ENCODE peak calls at places on chromosomes 16 and 17, in four cellular contexts. T is activated naive CD4-positive, alpha-beta T cell; Z is ELR; N is stimulated activated CD4-positive, alpha-beta T cell treated with anti-CD3 and anti-CD28 coated beads, Interleukin-12 subunit alpha, Interleukin-12 subunit beta, amount 100 ng/mL, for 48 hours. I is an unnamed sample.

GRCh38 chr17:6543079-6544010 is 13.0 kb downstream of the PITPNM3 start:
- DNase-seq in Z (no peak), T (no peak), N (no peak), I (no peak)

GRCh38 chr17:43673516-43674323 is 12.0 kb upstream of the MEOX1 start:
- DNase-seq in T (peak; percentile 47), Z (peak; percentile 80), N (peak; percentile 62), I (peak; percentile 22)

GRCh38 chr17:67600408-67600807 is 117.3 kb upstream of the NOL11 start:
- DNase-seq in Z (no peak), T (no peak), N (no peak), I (no peak)

GRCh38 chr16:5025171-5025632 is 8.5 kb downstream of the NAGPA start:
- DNase-seq in Z (peak; percentile 16), N (no peak), T (no peak), I (no peak)

GRCh38 chr16:20866161-20866772 is 33.9 kb downstream of the DCUN1D3 start:
- DNase-seq in N (no peak), T (no peak), Z (peak; percentile 77), I (peak; percentile 87)

GRCh38 chr17:38320482-38320881 is 23.3 kb downstream of the GPR179 start:
- DNase-seq in T (no peak), N (no peak), Z (no peak), I (no peak)

GRCh38 chr16:12800751-12801308 is 2.9 kb downstream of the CPPED1 start:
- DNase-seq in N (no peak), T (no peak), Z (no peak), I (no peak)

GRCh38 chr17:63819585-63820537 is 7.4 kb upstream of the PSMC5 start:
- DNase-seq in N (no peak), Z (no peak), T (no peak), I (no peak)

GRCh38 chr17:1762233-1762905 is 509 bp downstream of the SERPINF1 start:
- DNase-seq in Z (no peak), N (no peak), T (no peak), I (peak; percentile 52)

GRCh38 chr16:85611455-85612190 is 1.5 kb upstream of the GSE1 start:
- DNase-seq in T (no peak), Z (peak; percentile 88), N (no peak), I (peak; percentile 55)

GRCh38 chr16:31085873-31086628 is 2.7 kb downstream of the PRSS53 start:
- DNase-seq in Z (no peak), N (no peak), T (no peak), I (no peak)

GRCh38 chr16:57834936-57835335 is 32.6 kb upstream of the KIFC3 start:
- DNase-seq in Z (peak; percentile 83), N (no peak), T (no peak), I (peak; percentile 49)

GRCh38 chr17:230371-230770 is 48.9 kb upstream of the DOC2B start:
- DNase-seq in N (no peak), T (no peak), Z (no peak), I (no peak)

GRCh38 chr17:7884581-7885356 is 3.8 kb upstream of the CHD3 start:
- DNase-seq in N (no peak), Z (peak; percentile 26), T (no peak), I (no peak)

GRCh38 chr16:57446530-57447141 is 549 bp downstream of the CIAPIN1 start:
- DNase-seq in T (no peak), N (peak; percentile 8), Z (peak; percentile 57), I (peak; percentile 6)

GRCh38 chr17:67467500-67468481 is 90.7 kb downstream of the PITPNC1 start:
- DNase-seq in Z (no peak), T (no peak), N (no peak), I (no peak)

GRCh38 chr16:26569793-26570192 is 496.9 kb upstream of the C16orf82 start:
- DNase-seq in Z (peak; percentile 0), T (no peak), N (no peak), I (no peak)

GRCh38 chr16:70437017-70437581 is 1.8 kb downstream of the ST3GAL2 start:
- DNase-seq in T (no peak), N (no peak), Z (peak; percentile 55), I (peak; percentile 90)

GRCh38 chr16:28895609-28896008 is 17.3 kb downstream of the ATP2A1 start:
- DNase-seq in N (no peak), T (no peak), Z (no peak), I (no peak)